ENCODE peak calls at places on chromosome 13, in four cellular contexts. L is Peyer's patch, N is GM06990, T is bronchial epithelial cell. J is an unnamed sample.

GRCh38 chr13:109940637-109941036 is 154.3 kb upstream of the IRS2 start:
- DNase-seq in L (no peak), N (no peak), T (no peak), J (no peak)

GRCh38 chr13:80359459-80360297 is 18.8 kb upstream of the SPRY2 start:
- DNase-seq in L (no peak), N (no peak), T (no peak), J (no peak)

GRCh38 chr13:32430018-32430747 is 2.3 kb upstream of the N4BP2L1 start:
- DNase-seq in L (no peak), N (no peak), T (no peak), J (no peak)

GRCh38 chr13:108227651-108228272 is 9.6 kb downstream of the ABHD13 start:
- DNase-seq in L (peak; percentile 51), N (no peak), T (peak; percentile 44), J (no peak)

GRCh38 chr13:80030491-80030890 is 310.4 kb downstream of the SPRY2 start:
- DNase-seq in L (peak; percentile 55), N (no peak), T (peak; percentile 39), J (no peak)

GRCh38 chr13:41916173-41916954 is 44.5 kb downstream of the VWA8 start:
- DNase-seq in L (no peak), N (peak; percentile 74), T (peak; percentile 74), J (no peak)

GRCh38 chr13:99151516-99151915 is 49.1 kb upstream of the UBAC2 start:
- DNase-seq in L (no peak), N (peak; percentile 38), T (peak; percentile 98), J (no peak)

GRCh38 chr13:55999709-56000108 is 1141.0 kb upstream of the PRR20A start:
- DNase-seq in L (no peak), N (no peak), T (no peak), J (no peak)

DNA sequence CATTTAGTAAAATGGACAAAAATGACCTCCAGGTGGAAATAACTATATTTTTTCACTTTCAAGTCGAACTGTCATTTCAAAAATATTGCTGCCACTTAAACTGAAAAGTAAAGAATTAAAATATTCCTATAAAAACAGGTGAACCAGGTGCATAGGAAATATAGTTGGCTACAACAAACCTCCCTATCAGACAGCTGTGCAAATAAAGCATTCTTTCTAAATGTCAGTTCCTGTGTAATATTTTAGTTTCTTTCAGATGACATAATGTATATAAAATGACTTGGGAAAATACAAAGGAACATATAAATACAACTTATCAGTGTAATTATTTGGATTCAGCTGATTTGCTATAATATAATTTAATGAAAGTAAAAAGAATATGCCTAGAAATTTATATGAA is 403.5 kb upstream of the GPC6 start:
- DNase-seq in L (no peak), N (no peak), T (no peak), J (no peak)
- TF ChIP-seq CTCF in L (no peak), N (no peak), T (no peak), J (no peak)

DNA sequence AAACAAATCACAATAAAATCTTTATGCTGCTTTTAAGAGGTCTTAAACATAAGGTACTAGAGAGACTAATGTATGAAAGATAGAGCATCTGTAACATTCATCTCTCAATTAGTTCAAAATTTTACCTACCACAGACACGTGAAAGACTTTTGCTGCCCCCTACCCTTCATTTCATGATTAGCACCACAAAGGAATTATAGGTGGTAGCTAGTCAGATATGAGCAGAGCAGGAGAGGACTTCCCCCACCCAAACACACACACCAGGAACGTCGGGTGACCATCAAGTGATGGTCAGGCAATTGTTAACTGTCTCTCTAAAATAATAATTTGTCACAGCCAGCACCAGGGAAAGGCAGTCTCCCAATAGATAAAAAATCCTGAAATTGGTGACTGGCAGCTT is 1531.7 kb upstream of the SPRY2 start:
- DNase-seq in L (no peak), N (no peak), T (peak; percentile 32), J (no peak)
- TF ChIP-seq CTCF in L (no peak), N (no peak), T (peak; percentile 28), J (no peak)

GRCh38 chr13:22801402-22802003 is 379.3 kb upstream of the SGCG start:
- DNase-seq in L (no peak), N (no peak), T (peak; percentile 36), J (no peak)
- TF ChIP-seq CTCF in L (peak; percentile 29), N (peak; percentile 33), T (peak; percentile 26), J (no peak)

GRCh38 chr13:62119739-62120700 is 704.4 kb upstream of the PCDH20 start:
- DNase-seq in L (no peak), N (peak; percentile 15), T (peak; percentile 12), J (no peak)
- TF ChIP-seq CTCF in L (no peak), N (peak; percentile 18), T (no peak), J (no peak)

DNA sequence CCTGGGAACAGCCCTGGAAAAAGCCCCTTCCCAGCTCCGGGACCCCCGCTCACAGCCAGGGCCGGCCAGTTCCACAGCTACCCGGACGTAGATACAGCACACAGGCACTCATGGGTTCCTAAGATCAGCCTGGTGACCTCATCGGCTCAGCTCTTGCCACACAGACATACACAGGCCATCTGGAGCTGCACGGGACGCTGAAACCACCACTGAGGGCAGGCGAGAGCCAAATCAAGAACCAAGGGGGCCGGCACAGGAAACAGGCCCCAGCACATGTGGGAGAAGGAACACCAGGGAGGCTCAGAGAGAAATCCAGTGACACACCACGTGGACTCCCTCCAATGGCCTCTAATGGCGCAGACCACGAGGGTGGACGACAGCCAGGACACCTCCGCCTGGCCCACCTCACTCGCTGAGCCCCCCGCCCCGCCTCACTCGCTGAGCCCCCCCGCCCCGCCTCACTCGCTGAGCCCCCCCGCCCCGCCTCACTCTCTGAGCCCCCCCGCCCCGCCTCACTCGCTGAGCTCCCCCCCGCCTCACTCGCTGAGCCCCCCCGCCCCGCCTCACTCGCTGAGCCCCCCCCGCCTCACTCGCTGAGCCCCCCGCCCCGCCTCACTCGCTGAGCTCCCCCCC is 69.7 kb upstream of the C13orf46 start:
- DNase-seq in L (peak; percentile 78), N (no peak), T (no peak), J (no peak)
- TF ChIP-seq CTCF in L (peak; percentile 24), N (peak; percentile 30), T (no peak), J (no peak)

GRCh38 chr13:112907916-112908315 is 61.1 kb upstream of the MCF2L start:
- DNase-seq in L (no peak), N (no peak), T (no peak), J (no peak)
- TF ChIP-seq CTCF in L (no peak), N (no peak), T (no peak), J (no peak)

J was measured in omental fat pad.